ENCODE peak calls at places on chromosomes 1 and 21, in nine cellular contexts. U is mesendoderm; F is A549; N is adrenal gland; I is mammary epithelial cell; Q is brain microvascular endothelial cell; X is uterus; M is CD8-positive, alpha-beta T cell; B is heart left ventricle. Z is an unnamed sample.

GRCh38 chr1:219177940-219178339 is 4.3 kb downstream of the LYPLAL1 start:
- DNase-seq in M (no peak), U (no peak), N (no peak), Q (no peak), B (no peak), I (no peak), F (no peak), X (no peak), Z (no peak)

GRCh38 chr1:46495778-46496177 is 6.1 kb downstream of the DMBX1 start:
- DNase-seq in M (no peak), Q (no peak), X (no peak), B (peak), N (no peak), F (no peak), I (no peak), U (no peak), Z (no peak)

GRCh38 chr1:56000424-56000823 is 578.9 kb downstream of the PLPP3 start:
- DNase-seq in U (no peak), X (no peak), B (no peak), Q (no peak), I (no peak), F (no peak), M (no peak), N (no peak), Z (no peak)

GRCh38 chr21:15730484-15731242 is 881 bp downstream of the USP25 start:
- DNase-seq in B (no peak), X (no peak), N (no peak), U (peak), F (no peak), I (peak), Q (no peak), M (no peak), Z (peak)

GRCh38 chr1:245512181-245512888 is 357.6 kb downstream of the KIF26B start:
- DNase-seq in M (no peak), F (no peak), X (no peak), U (no peak), Q (no peak), N (no peak), I (no peak), B (no peak), Z (no peak)

GRCh38 chr1:60073605-60074278 is at the start of gene C1orf87:
- DNase-seq in I (no peak), N (no peak), M (no peak), Q (no peak), U (peak), F (no peak), X (no peak), B (no peak), Z (peak)

GRCh38 chr1:2025491-2025981 is 6.4 kb downstream of the GABRD start:
- DNase-seq in F (no peak), I (no peak), Q (no peak), X (no peak), N (peak), U (no peak), M (no peak), B (peak), Z (peak)

GRCh38 chr1:161131721-161132409 is 602 bp downstream of the DEDD start:
- DNase-seq in N (peak), U (no peak), B (no peak), F (no peak), X (no peak), M (no peak), Q (no peak), I (peak), Z (no peak)

GRCh38 chr1:36053978-36054377 is 29.9 kb upstream of the TEKT2 start:
- DNase-seq in B (no peak), M (no peak), F (no peak), N (no peak), X (no peak), U (no peak), I (no peak), Q (no peak), Z (no peak)

GRCh38 chr1:33972676-33973395 is 109.0 kb downstream of the HMGB4 start:
- DNase-seq in X (no peak), N (peak), Q (no peak), I (no peak), F (no peak), M (no peak), U (no peak), B (peak), Z (peak)

GRCh38 chr1:55089683-55090082 is 50.3 kb downstream of the PCSK9 start:
- DNase-seq in M (no peak), N (no peak), U (no peak), X (no peak), B (no peak), F (no peak), Q (peak), I (no peak), Z (no peak)

GRCh38 chr1:91731815-91732214 is 154.1 kb downstream of the TGFBR3 start:
- DNase-seq in F (no peak), Q (no peak), B (no peak), M (no peak), N (peak), I (peak), U (no peak), X (peak), Z (no peak)

GRCh38 chr21:45320261-45320990 is 32.7 kb upstream of the POFUT2 start:
- DNase-seq in M (no peak), U (no peak), I (no peak), F (no peak), N (peak), X (no peak), Q (no peak), B (peak), Z (peak)

GRCh38 chr1:47519971-47520370 is 82.1 kb downstream of the FOXD2 start:
- DNase-seq in B (no peak), U (no peak), I (no peak), F (no peak), Q (no peak), M (no peak), X (no peak), N (no peak), Z (no peak)

GRCh38 chr21:42555756-42556438 is 42.2 kb downstream of the SLC37A1 start:
- DNase-seq in N (no peak), U (no peak), I (no peak), M (no peak), Q (no peak), B (peak), F (no peak), X (no peak), Z (no peak)

DNA sequence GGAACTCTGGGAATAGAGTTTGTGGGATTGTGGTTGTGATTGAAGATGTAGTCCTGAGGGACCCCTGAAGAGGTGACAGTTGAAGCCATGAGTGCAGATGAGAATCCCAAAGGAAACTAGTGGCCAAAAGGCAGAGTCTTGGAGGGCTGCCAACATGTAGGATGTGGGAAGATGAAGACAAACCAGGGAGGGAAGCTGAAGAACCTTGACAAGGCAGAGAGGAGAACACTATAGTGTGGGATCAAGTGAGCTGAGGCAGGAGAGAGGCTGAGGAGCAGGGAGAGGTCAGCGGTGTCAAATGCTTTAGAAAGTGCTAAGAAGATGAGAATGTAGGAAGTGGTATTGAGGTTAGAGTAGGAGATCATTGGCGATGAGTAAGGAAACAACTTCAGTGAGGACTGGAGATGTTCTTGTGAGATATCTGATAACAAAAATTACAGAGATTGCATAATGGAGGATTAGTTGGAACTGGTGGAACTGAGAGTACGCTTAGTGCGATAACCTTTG is 88.5 kb upstream of the VCAM1 start:
- DNase-seq in I (peak), B (no peak), M (no peak), Q (peak), X (no peak), U (no peak), F (no peak), N (no peak), Z (no peak)
- H3K27ac ChIP-seq in I (peak), B (no peak), M (no peak), Q (peak), X (no peak), U (no peak), F (peak), N (no peak), Z (no peak)

DNA sequence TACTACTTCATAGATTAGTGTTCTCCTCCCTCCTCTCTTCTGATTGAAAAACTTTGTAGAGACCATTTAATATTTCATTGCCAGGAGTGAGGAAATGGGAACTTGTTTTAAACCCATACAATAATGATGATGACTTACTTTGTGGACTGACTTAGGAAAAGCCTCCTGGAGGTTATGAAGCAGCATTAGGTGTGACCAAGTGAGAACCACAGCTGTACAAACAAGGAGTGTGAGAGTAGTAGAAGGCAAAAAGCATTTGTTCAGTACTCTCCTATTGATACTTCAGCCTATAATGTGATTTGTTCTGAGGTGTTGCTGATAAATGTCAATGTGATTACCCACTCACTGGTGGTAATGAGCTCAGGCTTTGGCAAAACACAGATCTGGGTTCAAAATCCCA is 8.4 kb downstream of the TIPRL start:
- DNase-seq in M (no peak), N (no peak), B (no peak), U (no peak), I (no peak), Q (no peak), F (no peak), X (no peak), Z (no peak)
- H3K27ac ChIP-seq in M (no peak), N (no peak), B (no peak), U (no peak), I (no peak), Q (no peak), F (no peak), X (no peak), Z (no peak)

GRCh38 chr1:8318436-8318835 is 522 bp downstream of the SLC45A1 start:
- DNase-seq in M (no peak), Q (no peak), B (no peak), X (no peak), F (no peak), U (no peak), N (no peak), I (no peak), Z (no peak)
- H3K27ac ChIP-seq in M (no peak), Q (no peak), B (peak), X (peak), F (peak), U (no peak), N (peak), I (no peak), Z (no peak)

GRCh38 chr1:174399211-174399610 is 48.6 kb upstream of the GPR52 start:
- DNase-seq in U (no peak), I (no peak), B (no peak), Q (no peak), N (no peak), X (no peak), M (no peak), F (no peak), Z (no peak)

GRCh38 chr1:174398246-174398645 is 49.5 kb upstream of the GPR52 start:
- DNase-seq in N (no peak), B (no peak), M (no peak), Q (peak), U (no peak), F (no peak), X (no peak), I (no peak), Z (no peak)

GRCh38 chr1:174397261-174397660 is 50.5 kb upstream of the GPR52 start:
- DNase-seq in X (no peak), B (no peak), U (no peak), Q (peak), N (no peak), M (no peak), F (no peak), I (peak), Z (no peak)

DNA sequence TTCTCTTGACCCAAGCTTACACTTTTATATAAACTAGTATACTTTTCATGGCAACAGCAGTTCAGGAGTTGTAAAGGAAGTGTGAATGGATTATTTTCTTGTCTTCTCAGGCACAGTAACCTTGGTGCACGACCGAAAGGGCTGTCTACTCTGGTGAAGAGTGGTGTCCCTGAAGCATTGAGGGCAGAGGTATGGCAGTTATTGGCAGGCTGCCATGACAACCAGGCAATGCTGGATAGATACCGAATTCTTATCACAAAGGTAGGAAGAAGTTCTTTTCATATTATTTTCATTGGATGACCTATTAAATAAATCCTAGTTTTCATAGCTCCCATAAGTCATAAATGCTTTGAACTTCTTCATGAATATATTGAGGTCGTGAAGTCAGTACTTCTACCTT is 53.9 kb upstream of the GPR52 start:
- DNase-seq in I (no peak), F (no peak), N (no peak), U (no peak), M (no peak), Q (no peak), B (no peak), X (no peak), Z (no peak)
- H3K27ac ChIP-seq in I (no peak), F (no peak), N (no peak), U (no peak), M (no peak), Q (no peak), B (no peak), X (no peak), Z (no peak)

GRCh38 chr1:247216246-247216645 is 39.6 kb upstream of the VN1R5 start:
- DNase-seq in M (no peak), X (no peak), U (no peak), Q (no peak), F (no peak), N (no peak), B (no peak), I (no peak), Z (no peak)
- H3K27ac ChIP-seq in M (no peak), X (no peak), U (no peak), Q (no peak), F (no peak), N (no peak), B (no peak), I (no peak), Z (no peak)

DNA sequence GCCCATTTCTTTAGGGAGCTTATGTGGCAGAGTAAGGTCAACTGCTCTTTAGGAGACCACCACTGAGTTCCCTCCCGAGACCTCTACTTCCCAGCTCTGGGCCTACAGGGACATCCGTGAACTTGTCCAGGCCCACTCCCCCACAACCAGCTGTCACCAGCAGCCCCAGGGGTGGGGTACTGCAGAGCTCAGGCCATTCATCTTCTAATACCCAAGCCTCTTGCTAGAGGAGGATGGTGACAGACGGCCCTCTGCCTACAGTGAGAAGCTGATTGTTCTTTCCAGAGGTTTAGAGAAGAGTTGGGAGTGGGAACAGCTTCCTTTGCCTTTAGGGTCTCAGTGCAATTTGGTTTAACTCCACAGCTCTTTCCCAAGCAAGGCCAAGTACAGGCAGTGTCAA is 33.2 kb upstream of the ARTN start:
- DNase-seq in X (no peak), I (no peak), N (no peak), F (no peak), U (no peak), B (no peak), M (no peak), Q (no peak), Z (no peak)
- H3K27ac ChIP-seq in X (no peak), I (no peak), N (no peak), F (no peak), U (no peak), B (no peak), M (no peak), Q (no peak), Z (no peak)

GRCh38 chr1:20476260-20477038 is 9.6 kb downstream of the CAMK2N1 start:
- DNase-seq in M (no peak), Q (no peak), X (no peak), N (peak), B (peak), U (peak), I (peak), F (peak), Z (no peak)
- H3K27ac ChIP-seq in M (no peak), Q (no peak), X (no peak), N (peak), B (peak), U (no peak), I (no peak), F (peak), Z (no peak)

GRCh38 chr1:169128565-169128964 is 22.1 kb downstream of the ATP1B1 start:
- DNase-seq in F (no peak), X (no peak), I (no peak), Q (no peak), B (no peak), M (no peak), U (no peak), N (no peak), Z (no peak)
- H3K27ac ChIP-seq in F (no peak), X (peak), I (no peak), Q (peak), B (no peak), M (no peak), U (no peak), N (no peak), Z (peak)

Z was measured in psoas muscle.